ENCODE peak calls at places on chromosome 3, in five cellular contexts. P is HTR-8/SVneo, N is omental fat pad, J is sigmoid colon, I is T-helper 9 cell. T is an unnamed sample.

GRCh38 chr3:149174901-149175300 is 45.5 kb downstream of the HPS3 start:
- DNase-seq in N (no peak), J (no peak), P (no peak), I (no peak), T (no peak)

GRCh38 chr3:37419979-37420378 is 245.6 kb upstream of the LRRFIP2 start:
- DNase-seq in J (no peak), N (no peak), P (no peak), I (no peak), T (no peak)

GRCh38 chr3:25648107-25648535 is 16.6 kb downstream of the TOP2B start:
- DNase-seq in P (peak; percentile 57), J (peak; percentile 73), N (peak; percentile 78), I (peak; percentile 81), T (peak; percentile 77)

GRCh38 chr3:56926513-56927282 is 124.9 kb upstream of the ARHGEF3 start:
- DNase-seq in P (peak; percentile 45), N (no peak), J (no peak), I (no peak), T (no peak)

GRCh38 chr3:72753495-72753894 is 94.8 kb downstream of the SHQ1 start:
- DNase-seq in N (no peak), I (no peak), J (no peak), P (no peak), T (no peak)

GRCh38 chr3:71488882-71489281 is 94.6 kb downstream of the FOXP1 start:
- DNase-seq in N (no peak), J (no peak), I (no peak), P (no peak), T (no peak)

GRCh38 chr3:149019581-149019980 is 28.2 kb downstream of the GYG1 start:
- DNase-seq in P (no peak), N (no peak), J (no peak), I (no peak), T (no peak)

GRCh38 chr3:25854635-25855034 is 64.7 kb downstream of the OXSM start:
- DNase-seq in N (no peak), I (no peak), J (no peak), P (peak; percentile 9), T (no peak)

GRCh38 chr3:126845910-126846309 is 137.0 kb upstream of the PLXNA1 start:
- DNase-seq in P (no peak), J (no peak), I (no peak), N (no peak), T (no peak)

GRCh38 chr3:141476033-141476432 is 10.8 kb upstream of the RASA2 start:
- DNase-seq in P (no peak), I (no peak), J (no peak), N (no peak), T (no peak)

GRCh38 chr3:66195347-66195783 is 25.4 kb upstream of the SLC25A26 start:
- DNase-seq in P (no peak), N (no peak), J (peak; percentile 67), I (no peak), T (peak; percentile 39)

GRCh38 chr3:18725668-18726407 is 300.7 kb upstream of the SATB1 start:
- DNase-seq in I (no peak), J (no peak), P (no peak), N (no peak), T (no peak)

GRCh38 chr3:42691861-42692666 is 6.7 kb downstream of the KLHL40 start:
- DNase-seq in J (peak; percentile 29), P (no peak), I (no peak), N (no peak), T (no peak)

GRCh38 chr3:73379465-73379864 is 245.3 kb downstream of the PDZRN3 start:
- DNase-seq in J (no peak), N (no peak), P (no peak), I (no peak), T (no peak)

T was measured in HFF-Myc.